ENCODE peak calls at places on chromosomes 2 and 18, in six cellular contexts. L is progenitor cell of endocrine pancreas; J is activated naive CD8-positive, alpha-beta T cell treated with anti-CD3 and anti-CD28 coated beads, Interleukin-2, amount 10 ng/mL, durations not matched to agents 7 days and 5 days; I is transverse colon; C is fibroblast of lung; N is NCI-H2081. V is an unnamed sample.

GRCh38 chr2:121148481-121148880 is 136.5 kb downstream of the TFCP2L1 start:
- DNase-seq in I (no peak), J (no peak), C (no peak), N (no peak), L (no peak), V (no peak)

GRCh38 chr2:135225781-135226180 is 173.7 kb downstream of the RAB3GAP1 start:
- DNase-seq in N (no peak), J (no peak), L (no peak), C (no peak), I (no peak), V (no peak)

GRCh38 chr2:17270894-17271293 is 247.3 kb downstream of the RAD51AP2 start:
- DNase-seq in C (no peak), N (no peak), J (no peak), L (no peak), I (no peak), V (no peak)

GRCh38 chr2:200239216-200239615 is 67.3 kb upstream of the SPATS2L start:
- DNase-seq in I (no peak), N (no peak), C (peak), L (no peak), J (no peak), V (no peak)

GRCh38 chr2:241040811-241041334 is 42.5 kb downstream of the SNED1 start:
- DNase-seq in C (no peak), I (no peak), L (no peak), J (no peak), N (peak), V (no peak)

GRCh38 chr2:118850901-118851268 is 3.4 kb upstream of the EN1 start:
- DNase-seq in C (no peak), I (no peak), L (no peak), N (no peak), J (no peak), V (no peak)

GRCh38 chr2:101342625-101343008 is 34.1 kb upstream of the RNF149 start:
- DNase-seq in C (no peak), I (no peak), N (no peak), J (no peak), L (no peak), V (no peak)

GRCh38 chr2:42053791-42054656 is 6.2 kb downstream of the PKDCC start:
- DNase-seq in J (no peak), N (no peak), I (peak), L (no peak), C (peak), V (no peak)

GRCh38 chr2:221943078-221943810 is 355.6 kb downstream of the PAX3 start:
- DNase-seq in I (peak), C (peak), J (no peak), L (no peak), N (no peak), V (peak)

GRCh38 chr2:60532421-60532820 is 21.0 kb downstream of the BCL11A start:
- DNase-seq in N (no peak), I (no peak), C (no peak), L (no peak), J (no peak), V (no peak)

GRCh38 chr18:12597775-12598174 is 60.1 kb downstream of the SPIRE1 start:
- DNase-seq in L (no peak), I (no peak), J (no peak), N (no peak), C (peak), V (no peak)

GRCh38 chr2:38243186-38243890 is 133.7 kb downstream of the ATL2 start:
- DNase-seq in I (no peak), C (no peak), L (no peak), N (no peak), J (no peak), V (no peak)

GRCh38 chr2:53896864-53897263 is 37.1 kb upstream of the GPR75 start:
- DNase-seq in I (no peak), L (no peak), J (no peak), C (peak), N (no peak), V (no peak)

GRCh38 chr2:157107877-157108276 is 149.6 kb upstream of the GALNT5 start:
- DNase-seq in N (peak), J (no peak), I (peak), C (peak), L (no peak), V (no peak)

GRCh38 chr2:30686000-30686399 is 121.2 kb downstream of the CAPN13 start:
- DNase-seq in L (no peak), C (no peak), J (no peak), I (no peak), N (peak), V (no peak)

GRCh38 chr2:88307817-88308216 is 137.7 kb downstream of the THNSL2 start:
- DNase-seq in J (no peak), C (no peak), L (no peak), N (no peak), I (no peak), V (no peak)

V was measured in prostate gland.